ENCODE peak calls at places on chromosomes 12 and 14, in nine cellular contexts. W is left ventricle myocardium inferior; M is stimulated activated CD4-positive, alpha-beta T cell treated with anti-CD3 and anti-CD28 coated beads, Interleukin-2, amount 100 ng/mL, for 48 hours; S is AG09309; A is caudate nucleus; E is brain microvascular endothelial cell; D is CD4-positive, alpha-beta memory T cell; Z is NCI-H1417; C is T-helper 9 cell. B is an unnamed sample.

GRCh38 chr14:93719234-93719633 is 69.1 kb downstream of the PRIMA1 start:
- DNase-seq in W (no peak), M (no peak), S (no peak), A (no peak), E (no peak), D (no peak), Z (no peak), C (no peak), B (no peak)

GRCh38 chr14:101721951-101722661 is 39.4 kb upstream of the PPP2R5C start:
- DNase-seq in W (no peak), M (peak; percentile 40), S (peak; percentile 45), A (no peak), E (no peak), D (peak; percentile 93), Z (no peak), C (peak; percentile 67), B (no peak)

GRCh38 chr12:100656141-100656540 is 82.7 kb downstream of the GAS2L3 start:
- DNase-seq in W (no peak), M (no peak), S (no peak), A (no peak), E (no peak), D (no peak), Z (peak; percentile 52), C (no peak), B (no peak)

GRCh38 chr12:2172040-2172439 is 119.3 kb downstream of the CACNA1C start:
- DNase-seq in W (no peak), M (no peak), S (no peak), A (no peak), E (no peak), D (no peak), Z (no peak), C (no peak), B (no peak)

GRCh38 chr14:22180045-22180444 is 409.0 kb downstream of the DAD1 start:
- DNase-seq in W (no peak), M (no peak), S (no peak), A (no peak), E (no peak), D (no peak), Z (no peak), C (no peak), B (no peak)

GRCh38 chr12:44875417-44875953 is 630 bp downstream of the NELL2 start:
- DNase-seq in W (no peak), M (no peak), S (no peak), A (no peak), E (no peak), D (no peak), Z (peak; percentile 74), C (no peak), B (no peak)

GRCh38 chr14:22112004-22112403 is 438.4 kb upstream of the OR4E1 start:
- DNase-seq in W (no peak), M (peak; percentile 28), S (no peak), A (no peak), E (no peak), D (no peak), Z (no peak), C (peak; percentile 41), B (no peak)

GRCh38 chr14:104353921-104354701 is 215.7 kb downstream of the KIF26A start:
- DNase-seq in W (no peak), M (no peak), S (no peak), A (no peak), E (no peak), D (no peak), Z (no peak), C (no peak), B (no peak)

GRCh38 chr14:34252227-34252626 is 209.8 kb downstream of the SPTSSA start:
- DNase-seq in W (no peak), M (no peak), S (no peak), A (no peak), E (no peak), D (no peak), Z (no peak), C (no peak), B (no peak)

GRCh38 chr14:35159742-35160409 is 37.5 kb downstream of the PRORP start:
- DNase-seq in W (no peak), M (no peak), S (peak; percentile 78), A (no peak), E (peak; percentile 90), D (no peak), Z (no peak), C (no peak), B (no peak)